ENCODE peak calls at places on chromosomes 4 and X, in ten cellular contexts. Z is astrocyte of the cerebellum; X is HL-60; W is PC-9; M is fibroblast of the aortic adventitia; P is ovary; K is CD8-positive, alpha-beta T cell; N is upper lobe of right lung; D is BJ; J is cardiac muscle cell. C is an unnamed sample.
A peak's percentile ranks its signal among the peaks of the same experiment; 100 is the strongest.

GRCh38 chr4:91827914-91828313 is 475.9 kb upstream of the GRID2 start:
- DNase-seq in P (no peak), N (no peak), D (no peak), K (no peak), M (no peak), W (no peak), Z (no peak), X (no peak), J (no peak), C (no peak)

GRCh38 chr4:45732161-45732560 is 391.7 kb downstream of the GABRG1 start:
- DNase-seq in P (no peak), Z (no peak), X (no peak), M (no peak), N (no peak), W (no peak), K (no peak), J (no peak), D (no peak), C (no peak)

GRCh38 chr4:118327554-118328241 is 25.1 kb downstream of the PRSS12 start:
- DNase-seq in M (peak; percentile 64), W (no peak), J (no peak), P (no peak), D (peak; percentile 98), N (no peak), Z (no peak), X (no peak), K (no peak), C (peak; percentile 45)

GRCh38 chrX:22105231-22105630 is 73.1 kb downstream of the PHEX start:
- DNase-seq in X (no peak), N (no peak), M (peak; percentile 93), D (no peak), J (no peak), Z (no peak), P (no peak), K (no peak), W (no peak), C (no peak)

GRCh38 chr4:48710446-48711209 is 69.5 kb downstream of the FRYL start:
- DNase-seq in K (no peak), D (no peak), M (peak; percentile 8), P (no peak), Z (no peak), J (no peak), W (no peak), X (no peak), N (no peak), C (no peak)

GRCh38 chr4:24781999-24782745 is 13.2 kb upstream of the SOD3 start:
- DNase-seq in X (no peak), J (peak; percentile 8), M (no peak), D (no peak), Z (no peak), N (no peak), K (no peak), W (no peak), P (no peak), C (no peak)

GRCh38 chr4:182776376-182777058 is 140.7 kb downstream of the DCTD start:
- DNase-seq in W (no peak), J (no peak), Z (peak; percentile 67), M (no peak), D (no peak), P (no peak), K (no peak), N (no peak), X (no peak), C (no peak)

GRCh38 chrX:115268421-115268820 is 21.1 kb upstream of the LUZP4 start:
- DNase-seq in K (no peak), J (peak; percentile 21), N (no peak), D (no peak), W (no peak), Z (no peak), P (no peak), M (no peak), X (no peak), C (no peak)

GRCh38 chr4:122966201-122966600 is 43.8 kb upstream of the NUDT6 start:
- DNase-seq in J (no peak), D (no peak), K (no peak), P (no peak), X (no peak), M (no peak), N (no peak), W (no peak), Z (no peak), C (no peak)

GRCh38 chrX:35726176-35726575 is 72.0 kb upstream of the MAGEB16 start:
- DNase-seq in M (no peak), P (no peak), X (peak; percentile 3), K (no peak), D (no peak), J (peak; percentile 12), W (no peak), Z (peak; percentile 8), N (no peak), C (no peak)

GRCh38 chrX:120281761-120282160 is 29.5 kb downstream of the TMEM255A start:
- DNase-seq in P (no peak), W (no peak), M (no peak), K (no peak), J (no peak), Z (no peak), D (no peak), N (no peak), X (no peak), C (no peak)

GRCh38 chr4:55865228-55865806 is 11.9 kb downstream of the EXOC1 start:
- DNase-seq in D (peak; percentile 18), M (peak; percentile 64), J (no peak), W (no peak), N (no peak), K (no peak), X (no peak), P (no peak), Z (peak; percentile 9), C (no peak)

GRCh38 chrX:133660356-133660755 is 245.1 kb upstream of the GPC4 start:
- DNase-seq in P (no peak), J (no peak), D (no peak), M (peak; percentile 47), X (no peak), K (no peak), N (no peak), W (peak; percentile 80), Z (no peak), C (no peak)

GRCh38 chr4:53186714-53187358 is 179.0 kb downstream of the SCFD2 start:
- DNase-seq in J (no peak), D (no peak), N (no peak), W (no peak), X (no peak), P (no peak), Z (no peak), K (no peak), M (no peak), C (no peak)

GRCh38 chr4:17771284-17771908 is 10.0 kb downstream of the FAM184B start:
- DNase-seq in J (peak; percentile 67), K (no peak), W (no peak), M (no peak), D (no peak), Z (no peak), X (no peak), N (no peak), P (no peak), C (no peak)

GRCh38 chr4:89307446-89308160 is at the start of gene GPRIN3:
- DNase-seq in P (peak; percentile 67), W (no peak), N (peak; percentile 91), Z (no peak), K (peak; percentile 64), M (no peak), J (peak; percentile 71), D (no peak), X (no peak), C (no peak)
- TF ChIP-seq CTCF in P (no peak), W (no peak), N (no peak), Z (no peak), K (no peak), M (no peak), J (no peak), D (no peak), X (no peak), C (no peak)

GRCh38 chr4:103498161-103499070 is 221.4 kb downstream of the TACR3 start:
- DNase-seq in W (no peak), J (no peak), X (no peak), K (no peak), Z (peak; percentile 1), N (no peak), P (no peak), M (peak; percentile 89), D (no peak), C (no peak)
- H3K4me3 ChIP-seq in W (no peak overlapping the region), J (no peak overlapping the region), X (no peak overlapping the region), K (no peak overlapping the region), Z (no peak overlapping the region), N (no peak overlapping the region), P (no peak overlapping the region), M (no peak overlapping the region), D (no peak overlapping the region), C (no peak overlapping the region)

DNA sequence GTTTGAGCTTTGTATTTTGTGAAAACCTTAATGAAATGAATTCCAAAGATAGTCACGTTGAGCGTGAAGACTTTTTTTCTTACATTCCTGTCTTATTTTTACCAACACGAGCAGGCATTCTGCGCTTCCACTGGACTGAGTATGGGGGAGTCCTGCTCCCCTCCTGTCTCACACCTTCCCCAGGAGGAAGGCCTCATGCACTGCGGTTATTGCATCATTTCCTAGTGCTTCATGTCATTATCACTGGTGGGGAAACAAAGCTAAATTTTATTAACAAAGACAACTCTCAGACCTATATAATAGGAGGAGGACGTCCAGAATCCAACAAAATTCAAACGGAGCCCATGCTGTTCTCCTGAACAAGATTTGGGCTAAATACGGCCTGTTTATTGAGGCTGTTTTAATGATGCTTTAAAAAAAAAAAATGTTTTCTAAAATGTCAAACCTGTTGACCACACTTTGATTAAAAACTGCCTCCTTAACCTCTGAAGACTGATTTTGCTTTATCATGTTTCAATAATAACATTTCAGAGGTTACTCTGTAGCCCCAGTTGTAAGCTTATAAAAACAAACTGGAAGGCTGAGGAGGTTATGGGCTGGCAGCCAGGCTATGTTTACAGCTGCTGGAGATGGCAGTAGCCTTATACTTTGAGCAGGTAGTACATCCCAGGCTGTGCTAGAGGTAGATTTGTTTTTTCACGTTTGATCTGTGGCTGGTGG is 118.0 kb downstream of the SOWAHB start:
- DNase-seq in Z (peak; percentile 49), N (no peak), X (no peak), D (no peak), J (no peak), W (no peak), P (no peak), M (peak; percentile 25), K (no peak), C (no peak)
- TF ChIP-seq CTCF in Z (no peak), N (no peak), X (no peak), D (no peak), J (no peak), W (no peak), P (no peak), M (no peak), K (no peak), C (no peak)

DNA sequence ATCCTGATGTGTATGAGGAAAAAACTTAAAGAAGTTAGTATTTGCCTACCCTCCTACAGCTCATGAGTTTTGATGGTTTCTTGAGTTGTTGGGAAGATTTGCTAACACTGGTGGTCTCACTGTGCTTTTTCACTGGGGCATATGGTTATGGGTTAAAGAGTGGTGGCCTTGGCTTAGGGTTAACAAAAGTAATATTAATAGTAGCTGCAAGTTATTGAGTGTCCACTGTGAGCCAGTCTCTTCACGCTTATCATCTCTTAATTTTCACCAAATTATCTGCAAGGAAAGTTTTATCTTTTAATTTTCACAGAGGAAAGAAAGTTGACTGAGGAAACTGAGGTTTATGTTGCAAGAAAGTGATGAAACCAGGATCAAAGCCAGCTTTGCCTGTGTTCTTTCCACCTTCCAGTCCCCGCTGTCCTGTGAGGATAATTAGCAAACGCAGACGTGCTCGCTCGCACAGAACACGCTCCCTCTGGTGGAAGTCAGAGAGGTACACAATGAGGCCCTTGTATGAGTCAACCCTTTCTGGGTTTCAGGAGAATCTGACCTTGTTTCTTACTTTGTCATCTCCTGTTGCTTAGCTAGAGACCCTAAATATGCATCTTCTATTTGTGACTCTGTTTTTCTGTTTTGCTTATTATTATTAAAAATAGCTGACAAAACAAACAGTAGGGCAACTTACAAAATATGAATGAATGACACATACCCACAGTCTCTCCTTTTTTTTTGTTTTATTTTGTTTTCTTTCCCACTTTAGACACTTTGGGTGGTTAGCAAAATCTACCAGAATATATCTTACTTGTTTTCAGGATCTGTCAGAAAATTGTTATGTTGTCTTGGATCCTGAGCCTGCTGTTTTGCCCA is 94.3 kb downstream of the DDIT4L start:
- DNase-seq in D (no peak), W (no peak), M (peak; percentile 79), P (peak; percentile 42), X (peak; percentile 71), J (peak; percentile 71), N (peak; percentile 63), K (peak; percentile 47), Z (peak; percentile 55), C (peak; percentile 51)
- H3K4me3 ChIP-seq in D (no peak overlapping the region), W (no peak overlapping the region), M (no peak overlapping the region), P (no peak overlapping the region), X (no peak overlapping the region), J (no peak overlapping the region), N (no peak overlapping the region), K (no peak overlapping the region), Z (no peak overlapping the region), C (no peak overlapping the region)

C was measured in AG04449.